ENCODE peak calls at places on chromosome 1, in eight cellular contexts. R is mucosa of descending colon, C is right atrium auricular region, J is adrenal gland, G is prostate gland, T is mammary epithelial cell, Y is IMR-90, X is tibial nerve. B is an unnamed sample. For H3K36me3 and H3K4me1, the result is how much of the 10 kb centered on the place peaks cover.

GRCh38 chr1:47935856-47936255 is 61.3 kb downstream of the TRABD2B start:
- DNase-seq in T (no peak), X (no peak), C (no peak), Y (no peak), J (no peak), G (no peak), R (no peak), B (no peak)

GRCh38 chr1:46495778-46496177 is 6.1 kb downstream of the DMBX1 start:
- DNase-seq in T (no peak), Y (no peak), G (no peak), J (no peak), C (no peak), X (no peak), R (no peak), B (no peak)

GRCh38 chr1:41454406-41454805 is 30.1 kb downstream of the EDN2 start:
- DNase-seq in R (peak), X (peak), T (peak), Y (no peak), G (no peak), C (no peak), J (no peak), B (no peak)

GRCh38 chr1:27536767-27537166 is 46.8 kb upstream of the WASF2 start:
- DNase-seq in X (no peak), J (peak), T (peak), C (no peak), R (no peak), G (no peak), Y (peak), B (no peak)

GRCh38 chr1:111202707-111203623 is 2.5 kb upstream of the DENND2D start:
- DNase-seq in T (no peak), R (peak), C (peak), X (no peak), Y (no peak), G (no peak), J (no peak), B (no peak)

GRCh38 chr1:225835752-225836151 is 25.8 kb downstream of the EPHX1 start:
- DNase-seq in X (peak), R (no peak), C (peak), T (no peak), Y (peak), G (no peak), J (peak), B (no peak)

GRCh38 chr1:232570007-232570406 is 59.9 kb downstream of the SIPA1L2 start:
- DNase-seq in X (no peak), T (no peak), J (peak), C (no peak), R (no peak), G (no peak), Y (peak), B (no peak)

GRCh38 chr1:88648706-88649105 is 35.4 kb upstream of the PKN2 start:
- DNase-seq in T (no peak), G (no peak), C (no peak), R (no peak), J (no peak), X (no peak), Y (no peak), B (no peak)

GRCh38 chr1:177620636-177621190 is 349.1 kb downstream of the SEC16B start:
- DNase-seq in G (no peak), J (no peak), Y (peak), X (no peak), T (peak), C (no peak), R (no peak), B (no peak)

GRCh38 chr1:64162151-64162550 is 41.3 kb upstream of the UBE2U start:
- DNase-seq in J (no peak), C (no peak), R (no peak), Y (no peak), T (no peak), X (no peak), G (no peak), B (no peak)

GRCh38 chr1:9289724-9290493 is 2.8 kb upstream of the SPSB1 start:
- DNase-seq in Y (peak), R (peak), T (peak), X (peak), C (peak), G (peak), J (peak), B (no peak)

GRCh38 chr1:150876111-150876434 is 326 bp downstream of the ARNT start:
- DNase-seq in J (peak), Y (peak), C (peak), T (peak), X (no peak), G (no peak), R (no peak), B (no peak)

GRCh38 chr1:210214573-210215409 is 17.8 kb upstream of the SERTAD4 start:
- DNase-seq in T (no peak), R (no peak), X (no peak), C (no peak), J (no peak), G (no peak), Y (no peak), B (no peak)

GRCh38 chr1:204384636-204385354 is 25.1 kb upstream of the PLEKHA6 start:
- DNase-seq in R (no peak), J (peak), C (no peak), G (peak), X (no peak), T (peak), Y (peak), B (no peak)

GRCh38 chr1:47683402-47683801 is 245.6 kb downstream of the FOXD2 start:
- DNase-seq in X (no peak), G (no peak), J (no peak), R (no peak), C (peak), T (no peak), Y (no peak), B (no peak)

GRCh38 chr1:246159290-246160227 is 347.5 kb downstream of the SMYD3 start:
- DNase-seq in Y (no peak), J (no peak), R (no peak), T (peak), G (no peak), C (no peak), X (no peak), B (no peak)

GRCh38 chr1:54252371-54252770 is 52.4 kb downstream of the MRPL37 start:
- DNase-seq in R (no peak), X (no peak), C (no peak), Y (no peak), J (no peak), G (no peak), T (no peak), B (no peak)

GRCh38 chr1:116231752-116232151 is 120.6 kb downstream of the MAB21L3 start:
- DNase-seq in C (no peak), G (peak), T (no peak), X (no peak), Y (no peak), R (no peak), J (peak), B (no peak)

GRCh38 chr1:20048563-20048962 is 21.4 kb upstream of the PLA2G5 start:
- DNase-seq in C (no peak), X (no peak), J (no peak), G (no peak), Y (no peak), R (no peak), T (no peak), B (no peak)

DNA sequence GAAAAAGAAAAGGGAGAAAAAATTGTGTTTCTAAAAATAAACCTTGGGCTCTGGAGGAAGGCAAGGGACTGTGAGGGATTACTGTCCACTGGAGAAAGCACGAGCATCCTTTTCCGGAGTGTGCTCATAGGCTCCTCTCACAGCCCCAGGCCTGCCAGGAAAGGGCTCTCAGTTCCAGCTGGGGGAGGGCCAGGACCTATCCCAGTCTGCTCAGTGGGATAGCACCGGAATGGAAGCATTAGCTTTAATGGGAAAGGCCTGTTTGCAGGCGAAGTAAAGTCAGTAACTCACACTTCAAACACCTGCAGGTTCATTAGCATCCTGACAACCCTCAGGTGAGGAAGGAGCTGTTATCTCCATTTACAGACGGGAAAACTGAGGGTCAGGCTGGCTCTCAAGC is 113.9 kb upstream of the USP24 start:
- DNase-seq in G (no peak), J (peak), C (no peak), T (no peak), X (no peak), Y (peak), R (peak), B (no peak)
- H3K36me3 ChIP-seq in G (under half), J (under half), C (under half), T (under half), X (under half), Y (under half), R (under half), B (under half)

GRCh38 chr1:160637065-160637464 is 9.8 kb downstream of the SLAMF1 start:
- DNase-seq in T (no peak), J (no peak), R (no peak), G (no peak), Y (no peak), C (no peak), X (no peak), B (no peak)

GRCh38 chr1:160637821-160638539 is 8.9 kb downstream of the SLAMF1 start:
- DNase-seq in C (no peak), Y (no peak), G (no peak), J (no peak), X (no peak), R (no peak), T (no peak), B (peak)

GRCh38 chr1:160636076-160636475 is 10.8 kb downstream of the SLAMF1 start:
- DNase-seq in J (no peak), T (no peak), R (no peak), C (no peak), G (no peak), Y (no peak), X (no peak), B (no peak)

GRCh38 chr1:160634543-160635491 is 12.0 kb downstream of the SLAMF1 start:
- DNase-seq in Y (no peak), R (no peak), X (no peak), C (no peak), J (no peak), T (no peak), G (no peak), B (no peak)

DNA sequence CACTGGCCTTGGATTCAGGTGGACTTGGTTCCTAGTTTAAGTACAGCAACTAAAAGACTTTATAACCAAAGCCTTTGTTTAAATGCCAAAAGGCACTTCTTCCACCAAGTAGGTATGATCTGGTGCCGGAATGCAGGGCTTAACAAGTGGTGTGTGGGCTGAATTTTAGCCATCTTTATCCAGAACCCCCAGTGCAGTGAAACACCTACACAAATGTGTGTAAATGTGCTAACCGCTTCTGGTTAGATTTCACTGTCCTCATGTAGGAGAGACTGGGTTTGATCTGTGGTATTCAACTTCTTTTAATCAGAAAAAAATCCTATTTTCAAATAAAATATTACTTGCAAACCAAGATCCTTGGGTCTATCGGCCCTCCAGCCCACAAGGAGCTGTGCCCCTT is 10.3 kb downstream of the SLAMF1 start:
- DNase-seq in G (no peak), X (no peak), J (no peak), T (no peak), R (no peak), C (no peak), Y (no peak), B (no peak)
- H3K4me1 ChIP-seq in G (under half), X (under half), J (under half), T (under half), R (under half), C (under half), Y (under half), B (under half)

DNA sequence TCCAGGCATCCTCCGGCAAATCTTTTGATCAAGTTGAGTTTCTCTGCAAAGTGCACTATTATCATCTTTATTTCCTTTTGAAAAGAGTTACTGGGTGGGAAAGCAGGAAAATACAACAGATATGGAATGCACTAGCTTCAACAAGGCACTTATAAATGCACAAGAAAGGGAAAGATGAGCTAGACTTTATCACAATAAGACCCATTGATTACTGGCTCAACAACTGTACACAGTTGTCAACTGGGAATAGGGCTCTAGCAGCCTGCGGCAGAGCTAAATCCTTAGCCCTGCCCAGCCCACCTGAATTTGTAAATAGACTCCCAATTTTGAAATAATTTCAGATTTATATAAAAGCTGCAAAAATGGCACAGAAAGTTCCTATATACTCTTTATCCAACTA is 111.4 kb downstream of the CSMD2 start:
- DNase-seq in X (no peak), J (no peak), R (no peak), C (no peak), Y (no peak), T (no peak), G (no peak), B (no peak)
- TF ChIP-seq CTCF in X (no peak), J (no peak), R (no peak), C (no peak), Y (no peak), T (no peak), G (no peak), B (no peak)

GRCh38 chr1:176090766-176091165 is 116.3 kb downstream of the COP1 start:
- DNase-seq in G (no peak), J (no peak), T (no peak), R (no peak), X (no peak), C (no peak), Y (no peak), B (no peak)

GRCh38 chr1:176098560-176098959 is 108.5 kb downstream of the COP1 start:
- DNase-seq in G (no peak), J (no peak), X (no peak), Y (no peak), R (no peak), T (no peak), C (no peak), B (no peak)

DNA sequence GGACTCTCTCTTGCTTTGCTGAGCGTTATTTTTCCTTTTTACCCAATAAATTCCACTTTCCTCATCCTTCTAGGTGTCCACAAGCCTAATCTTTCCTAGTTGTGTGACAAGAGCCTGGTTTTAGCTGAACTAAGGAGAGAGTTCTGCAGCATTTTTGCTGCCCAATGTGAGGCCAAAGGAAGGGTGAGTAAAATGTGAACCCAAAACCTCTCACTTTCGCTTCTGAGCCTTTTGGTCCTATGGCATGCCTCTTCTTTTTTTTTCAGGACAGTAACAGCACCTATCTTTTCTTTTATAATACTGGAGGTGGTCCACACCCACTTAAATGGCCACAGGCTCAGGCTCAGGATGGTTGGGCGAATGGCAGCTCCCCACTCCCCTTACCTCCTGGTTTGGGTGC is 111.1 kb downstream of the COP1 start:
- DNase-seq in J (no peak), C (no peak), G (no peak), Y (no peak), X (no peak), T (no peak), R (no peak), B (no peak)
- H3K36me3 ChIP-seq in J (under half), C (under half), G (under half), Y (under half), X (under half), T (under half), R (under half), B (under half)

DNA sequence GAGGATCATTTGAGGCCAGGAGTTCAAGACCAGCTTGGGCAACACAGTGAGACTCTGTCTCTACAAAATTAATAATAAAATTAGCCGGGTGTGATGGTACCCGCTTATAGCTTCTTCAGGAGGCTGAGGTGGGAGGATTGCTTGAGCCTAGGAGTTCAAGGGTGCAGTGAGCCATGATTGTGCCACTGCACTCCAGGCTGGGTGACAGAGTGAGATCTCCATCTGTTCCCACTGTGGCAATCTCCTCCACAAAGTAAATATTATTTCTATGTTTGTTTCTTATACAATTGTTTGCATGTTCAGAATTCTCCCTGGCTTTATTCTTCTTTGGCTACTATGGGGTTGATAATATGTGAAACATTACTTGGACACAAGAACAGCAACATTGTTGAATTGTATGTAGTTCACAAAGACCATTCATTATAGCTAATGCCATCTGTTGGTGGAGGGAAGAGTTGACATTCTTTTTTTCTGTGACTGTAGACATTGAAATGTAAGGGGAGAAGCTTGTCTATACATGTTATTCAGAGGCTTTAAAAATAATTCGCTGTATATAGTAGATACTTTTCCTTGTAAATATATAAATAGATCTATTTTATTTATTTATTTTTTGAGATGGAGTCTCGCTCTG is 47.8 kb upstream of the SRSF10 start:
- DNase-seq in J (no peak), G (no peak), R (no peak), Y (peak), T (peak), X (no peak), C (no peak), B (no peak)
- H3K4me1 ChIP-seq in J (under half), G (under half), R (under half), Y (under half), T (under half), X (under half), C (under half), B (under half)

GRCh38 chr1:99887890-99888289 is 37.7 kb downstream of the AGL start:
- DNase-seq in G (no peak), T (no peak), J (no peak), Y (no peak), R (no peak), X (no peak), C (no peak), B (no peak)

GRCh38 chr1:99886179-99886578 is 36.0 kb downstream of the AGL start:
- DNase-seq in Y (no peak), G (no peak), C (no peak), J (no peak), T (no peak), R (no peak), X (no peak), B (no peak)

GRCh38 chr1:99891997-99892396 is 41.8 kb downstream of the AGL start:
- DNase-seq in J (no peak), G (no peak), R (no peak), T (no peak), Y (no peak), X (no peak), C (no peak), B (no peak)

GRCh38 chr1:99886841-99887240 is 36.7 kb downstream of the AGL start:
- DNase-seq in X (no peak), T (peak), R (no peak), C (no peak), J (no peak), Y (peak), G (no peak), B (no peak)
- TF ChIP-seq CTCF in X (no peak), T (no peak), R (no peak), C (no peak), J (no peak), Y (no peak), G (no peak), B (no peak)

GRCh38 chr1:161054805-161055204 is 9.0 kb upstream of the USF1 start:
- DNase-seq in J (no peak), X (no peak), G (no peak), R (no peak), T (no peak), Y (no peak), C (no peak), B (no peak)

GRCh38 chr1:161059293-161059692 is 10.4 kb downstream of the ARHGAP30 start:
- DNase-seq in G (no peak), T (no peak), R (no peak), Y (no peak), X (no peak), J (no peak), C (no peak), B (no peak)

GRCh38 chr1:161052899-161053298 is 7.1 kb upstream of the USF1 start:
- DNase-seq in J (no peak), R (no peak), C (no peak), T (no peak), X (no peak), Y (peak), G (no peak), B (no peak)

GRCh38 chr1:161051219-161051618 is 5.4 kb upstream of the USF1 start:
- DNase-seq in Y (no peak), T (no peak), G (no peak), R (no peak), J (no peak), C (no peak), X (no peak), B (no peak)

GRCh38 chr1:161054232-161054631 is 8.5 kb upstream of the USF1 start:
- DNase-seq in T (no peak), Y (no peak), J (no peak), X (no peak), R (no peak), C (no peak), G (no peak), B (no peak)
- H3K36me3 ChIP-seq in T (under half), Y (under half), J (under half), X (under half), R (under half), C (under half), G (under half), B (under half)

DNA sequence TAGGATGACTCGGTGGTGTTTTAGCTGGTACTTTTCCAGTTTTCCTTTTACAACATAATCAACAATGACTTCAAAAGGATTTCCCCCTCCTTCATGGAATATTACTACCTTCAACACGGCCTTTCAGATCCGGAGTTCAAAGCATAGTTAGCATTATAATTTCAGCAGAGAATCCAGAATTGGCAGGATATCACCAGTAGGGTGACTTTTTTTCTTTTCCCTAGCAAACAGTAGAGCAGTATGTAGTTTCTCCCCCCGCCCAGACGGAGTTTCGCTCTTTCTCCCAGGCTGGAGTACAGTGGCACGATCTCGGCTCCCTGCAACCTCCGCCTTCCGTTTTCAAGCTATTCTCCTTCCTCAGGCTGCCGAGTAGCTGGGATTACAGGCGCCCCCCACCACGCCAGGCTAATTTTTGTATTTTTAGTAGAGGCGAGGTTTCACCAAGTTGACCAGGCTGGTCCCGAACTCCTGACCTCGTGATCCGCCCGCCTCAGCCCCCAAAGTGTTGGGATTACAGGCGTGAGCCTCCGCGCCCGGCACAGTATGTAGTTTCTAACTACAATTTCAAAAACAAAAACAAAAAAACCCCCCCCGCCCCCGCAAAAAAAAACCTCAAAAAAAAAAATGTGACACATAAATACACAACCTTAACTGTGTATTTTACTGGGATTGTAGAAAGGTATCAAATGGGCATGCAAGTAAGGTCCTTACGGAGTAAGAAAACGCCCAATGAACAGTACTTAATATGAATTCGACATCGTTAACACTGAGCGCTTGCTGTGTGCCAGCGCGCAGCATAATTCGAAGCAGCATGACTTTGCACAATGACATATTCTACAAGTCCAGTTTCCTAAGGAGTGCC is 1.5 kb upstream of the COX20 start:
- DNase-seq in R (peak), G (peak), Y (peak), T (peak), X (no peak), J (peak), C (no peak), B (peak)
- H3K4me1 ChIP-seq in R (under half), G (under half), Y (under half), T (under half), X (under half), J (under half), C (under half), B (under half)

B was measured in Peyer's patch.